ENCODE peak calls at places on chromosomes 6 and 20, in six cellular contexts. H, Y, V, L, P and N are unnamed samples.

GRCh38 chr20:21548390-21549035 is 34.6 kb upstream of the NKX2-2 start:
- DNase-seq in H (peak), Y (no peak), V (no peak), L (no peak), P (no peak), N (no peak)

GRCh38 chr6:33854572-33855030 is 50.8 kb upstream of the MLN start:
- DNase-seq in H (no peak), Y (no peak), V (no peak), L (no peak), P (no peak), N (no peak)

GRCh38 chr6:37280162-37280895 is 22.4 kb upstream of the TMEM217 start:
- DNase-seq in H (no peak), Y (no peak), V (no peak), L (no peak), P (no peak), N (no peak)

GRCh38 chr20:52747736-52748135 is 224.4 kb upstream of the TSHZ2 start:
- DNase-seq in H (no peak), Y (peak), V (no peak), L (peak), P (no peak), N (peak)

GRCh38 chr6:69019832-69020231 is 384.8 kb downstream of the ADGRB3 start:
- DNase-seq in H (no peak), Y (peak), V (no peak), L (peak), P (no peak), N (peak)

GRCh38 chr6:158640519-158640918 is 4.0 kb downstream of the DYNLT1 start:
- DNase-seq in H (no peak), Y (no peak), V (no peak), L (no peak), P (no peak), N (no peak)

GRCh38 chr6:22808466-22808865 is 239.1 kb downstream of the HDGFL1 start:
- DNase-seq in H (no peak), Y (no peak), V (no peak), L (no peak), P (no peak), N (peak)

GRCh38 chr6:132401120-132401940 is at the start of gene MOXD1:
- DNase-seq in H (no peak), Y (peak), V (no peak), L (no peak), P (no peak), N (peak)

GRCh38 chr6:168238159-168238887 is 81.3 kb downstream of the DACT2 start:
- DNase-seq in H (no peak), Y (no peak), V (no peak), L (no peak), P (no peak), N (peak)

GRCh38 chr20:24662756-24663399 is 193.4 kb downstream of the SYNDIG1 start:
- DNase-seq in H (no peak), Y (no peak), V (no peak), L (peak), P (no peak), N (peak)

GRCh38 chr20:45945678-45946148 is 11.2 kb downstream of the PCIF1 start:
- DNase-seq in H (no peak), Y (no peak), V (no peak), L (peak), P (no peak), N (no peak)

GRCh38 chr6:15039136-15039535 is 206.7 kb upstream of the JARID2 start:
- DNase-seq in H (no peak), Y (no peak), V (no peak), L (no peak), P (no peak), N (no peak)
- H3K4me2 ChIP-seq in H (no peak), Y (no peak), V (no peak), L (no peak), P (no peak), N (no peak)

DNA sequence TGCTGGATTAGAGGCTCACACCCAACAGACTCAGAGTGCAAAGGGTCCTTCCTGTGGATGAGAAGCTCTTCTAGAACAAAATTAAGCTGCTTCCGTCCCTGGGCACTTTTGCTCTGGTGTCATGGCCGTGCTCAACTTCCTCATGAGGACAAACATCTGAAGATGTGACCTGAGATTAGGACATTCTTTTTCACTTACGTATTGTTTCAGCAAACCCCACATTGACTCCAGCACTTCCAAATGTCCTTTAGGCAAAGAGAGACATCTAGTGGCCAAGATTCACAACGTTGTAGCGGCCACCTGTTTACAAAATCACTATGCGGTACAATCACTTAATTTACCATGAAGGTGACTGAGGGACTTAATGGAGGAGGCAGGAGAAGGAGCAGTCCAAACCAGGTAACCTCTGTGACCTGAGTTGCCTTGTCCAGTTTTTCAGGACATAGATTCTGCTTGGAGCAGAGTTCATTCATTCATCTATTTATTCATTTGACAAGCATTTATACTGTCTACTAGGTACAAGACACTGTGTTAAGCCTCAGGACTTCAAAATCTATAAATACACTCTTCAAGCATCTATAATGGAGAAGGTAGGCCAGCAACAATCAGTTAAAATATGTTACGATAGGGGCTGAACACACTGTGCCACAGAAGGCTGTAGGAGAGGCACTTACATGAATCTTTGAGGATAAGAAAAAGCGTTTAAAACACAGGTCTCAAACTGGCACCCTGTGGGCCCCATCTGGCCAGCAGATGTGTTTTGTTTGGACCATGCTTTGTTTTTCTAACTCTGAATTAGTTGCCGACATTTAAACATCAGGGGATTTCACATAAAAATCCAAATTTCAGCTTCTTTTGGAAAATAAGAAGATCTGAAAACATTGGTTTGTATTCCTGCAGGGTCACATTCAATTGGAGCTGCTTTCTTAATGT is 5.6 kb upstream of the ADGRF1 start:
- DNase-seq in H (peak), Y (peak), V (no peak), L (peak), P (peak), N (peak)
- TF ChIP-seq EZH2 in H (no peak), Y (no peak), V (no peak), L (no peak), P (no peak), N (no peak)

GRCh38 chr6:108168501-108168979 is 2.7 kb downstream of the NR2E1 start:
- DNase-seq in H (no peak), Y (no peak), V (no peak), L (peak), P (no peak), N (peak)
- TF ChIP-seq CTCF in H (peak), Y (no peak), V (peak), L (no peak), P (no peak), N (no peak)

GRCh38 chr20:11218035-11218680 is 544.4 kb upstream of the JAG1 start:
- DNase-seq in H (no peak), Y (no peak), V (no peak), L (no peak), P (no peak), N (no peak)

GRCh38 chr20:11214281-11214680 is 540.5 kb upstream of the JAG1 start:
- DNase-seq in H (no peak), Y (no peak), V (no peak), L (peak), P (no peak), N (no peak)

GRCh38 chr20:11219192-11219591 is 545.4 kb upstream of the JAG1 start:
- DNase-seq in H (peak), Y (no peak), V (no peak), L (no peak), P (no peak), N (no peak)

GRCh38 chr20:11217322-11217989 is 543.7 kb upstream of the JAG1 start:
- DNase-seq in H (no peak), Y (no peak), V (no peak), L (peak), P (no peak), N (peak)

GRCh38 chr20:11216451-11217314 is 542.9 kb upstream of the JAG1 start:
- DNase-seq in H (no peak), Y (no peak), V (no peak), L (peak), P (no peak), N (peak)
- H3K4me2 ChIP-seq in H (no peak), Y (no peak), V (no peak), L (peak), P (no peak), N (no peak)